ENCODE peak calls at places on chromosomes 13 and 19, in six cellular contexts. One of them, this sample, is unnamed.
A peak's percentile ranks its signal among the peaks of the same experiment; 100 is the strongest.

GRCh38 chr13:107441279-107441678 is 774.1 kb downstream of the LIG4 start:
- DNase-seq in left kidney: no peak
- DNase-seq in stimulated activated CD8-positive, alpha-beta memory T cell treated with anti-CD3 and anti-CD28 coated beads, Interleukin-4, amount 100 ng/mL, for 1 hour: no peak
- DNase-seq in right cardiac atrium: no peak
- DNase-seq in activated CD4-positive, CD25-positive, alpha-beta regulatory T cell treated with anti-CD3 and anti-CD28 coated beads, Interleukin-2, amount 50 U/mL, for 16 hours: no peak
- DNase-seq in nephron progenitor cell: no peak
- DNase-seq in this sample: no peak

GRCh38 chr19:38263696-38264485 is 482 bp upstream of the SPINT2 start:
- DNase-seq in stimulated activated CD8-positive, alpha-beta memory T cell treated with anti-CD3 and anti-CD28 coated beads, Interleukin-4, amount 100 ng/mL, for 1 hour: peak; percentile 20
- DNase-seq in activated CD4-positive, CD25-positive, alpha-beta regulatory T cell treated with anti-CD3 and anti-CD28 coated beads, Interleukin-2, amount 50 U/mL, for 16 hours: peak; percentile 52
- DNase-seq in nephron progenitor cell: peak; percentile 78
- DNase-seq in left kidney: peak; percentile 92
- DNase-seq in right cardiac atrium: peak; percentile 73
- DNase-seq in this sample: peak; percentile 60

GRCh38 chr13:113219311-113219940 is 10.0 kb downstream of the CUL4A start:
- DNase-seq in nephron progenitor cell: no peak
- DNase-seq in left kidney: no peak
- DNase-seq in right cardiac atrium: no peak
- DNase-seq in activated CD4-positive, CD25-positive, alpha-beta regulatory T cell treated with anti-CD3 and anti-CD28 coated beads, Interleukin-2, amount 50 U/mL, for 16 hours: no peak
- DNase-seq in stimulated activated CD8-positive, alpha-beta memory T cell treated with anti-CD3 and anti-CD28 coated beads, Interleukin-4, amount 100 ng/mL, for 1 hour: no peak
- DNase-seq in this sample: no peak

GRCh38 chr13:110636053-110636475 is 20.7 kb downstream of the NAXD start:
- DNase-seq in nephron progenitor cell: no peak
- DNase-seq in activated CD4-positive, CD25-positive, alpha-beta regulatory T cell treated with anti-CD3 and anti-CD28 coated beads, Interleukin-2, amount 50 U/mL, for 16 hours: no peak
- DNase-seq in stimulated activated CD8-positive, alpha-beta memory T cell treated with anti-CD3 and anti-CD28 coated beads, Interleukin-4, amount 100 ng/mL, for 1 hour: no peak
- DNase-seq in right cardiac atrium: peak; percentile 48
- DNase-seq in left kidney: no peak
- DNase-seq in this sample: no peak

GRCh38 chr19:4343845-4344713 is 717 bp downstream of the MPND start:
- DNase-seq in left kidney: no peak
- DNase-seq in activated CD4-positive, CD25-positive, alpha-beta regulatory T cell treated with anti-CD3 and anti-CD28 coated beads, Interleukin-2, amount 50 U/mL, for 16 hours: no peak
- DNase-seq in right cardiac atrium: no peak
- DNase-seq in nephron progenitor cell: no peak
- DNase-seq in stimulated activated CD8-positive, alpha-beta memory T cell treated with anti-CD3 and anti-CD28 coated beads, Interleukin-4, amount 100 ng/mL, for 1 hour: no peak
- DNase-seq in this sample: no peak

GRCh38 chr13:33691980-33692379 is 126.0 kb upstream of the RFC3 start:
- DNase-seq in stimulated activated CD8-positive, alpha-beta memory T cell treated with anti-CD3 and anti-CD28 coated beads, Interleukin-4, amount 100 ng/mL, for 1 hour: no peak
- DNase-seq in nephron progenitor cell: no peak
- DNase-seq in left kidney: peak; percentile 48
- DNase-seq in activated CD4-positive, CD25-positive, alpha-beta regulatory T cell treated with anti-CD3 and anti-CD28 coated beads, Interleukin-2, amount 50 U/mL, for 16 hours: no peak
- DNase-seq in right cardiac atrium: no peak
- DNase-seq in this sample: no peak

GRCh38 chr19:55373993-55374757 is 2.5 kb upstream of the TMEM190 start:
- DNase-seq in right cardiac atrium: peak; percentile 33
- DNase-seq in left kidney: peak; percentile 26
- DNase-seq in stimulated activated CD8-positive, alpha-beta memory T cell treated with anti-CD3 and anti-CD28 coated beads, Interleukin-4, amount 100 ng/mL, for 1 hour: no peak
- DNase-seq in nephron progenitor cell: peak; percentile 32
- DNase-seq in activated CD4-positive, CD25-positive, alpha-beta regulatory T cell treated with anti-CD3 and anti-CD28 coated beads, Interleukin-2, amount 50 U/mL, for 16 hours: no peak
- DNase-seq in this sample: no peak

GRCh38 chr19:41801682-41802317 is 5.4 kb downstream of the CEACAM3 start:
- DNase-seq in left kidney: no peak
- DNase-seq in stimulated activated CD8-positive, alpha-beta memory T cell treated with anti-CD3 and anti-CD28 coated beads, Interleukin-4, amount 100 ng/mL, for 1 hour: no peak
- DNase-seq in nephron progenitor cell: no peak
- DNase-seq in activated CD4-positive, CD25-positive, alpha-beta regulatory T cell treated with anti-CD3 and anti-CD28 coated beads, Interleukin-2, amount 50 U/mL, for 16 hours: no peak
- DNase-seq in right cardiac atrium: no peak
- DNase-seq in this sample: no peak

GRCh38 chr19:22617614-22618325 is 16.4 kb upstream of the ZNF492 start:
- DNase-seq in activated CD4-positive, CD25-positive, alpha-beta regulatory T cell treated with anti-CD3 and anti-CD28 coated beads, Interleukin-2, amount 50 U/mL, for 16 hours: no peak
- DNase-seq in right cardiac atrium: peak; percentile 91
- DNase-seq in stimulated activated CD8-positive, alpha-beta memory T cell treated with anti-CD3 and anti-CD28 coated beads, Interleukin-4, amount 100 ng/mL, for 1 hour: no peak
- DNase-seq in left kidney: peak; percentile 79
- DNase-seq in nephron progenitor cell: no peak
- DNase-seq in this sample: no peak